ENCODE peak calls at places on chromosomes 7 and 10, in ten cellular contexts. R, D, W, Q, L, I, E, Z, K and P are unnamed samples.

GRCh38 chr7:156460861-156461632 is 179.5 kb upstream of the RNF32 start:
- DNase-seq in R (no peak), D (no peak), W (no peak), Q (no peak), L (no peak), I (peak), E (peak), Z (no peak), K (no peak), P (no peak)

GRCh38 chr10:85429126-85429525 is 937.5 kb downstream of the GRID1 start:
- DNase-seq in R (no peak), D (no peak), W (no peak), Q (no peak), L (no peak), I (no peak), E (no peak), Z (peak), K (no peak), P (no peak)

GRCh38 chr10:127977368-127978009 is 70.6 kb downstream of the PTPRE start:
- DNase-seq in R (no peak), D (peak), W (no peak), Q (peak), L (no peak), I (no peak), E (peak), Z (peak), K (no peak), P (peak)

GRCh38 chr10:46523881-46524470 is 32.5 kb downstream of the GPRIN2 start:
- DNase-seq in R (no peak), D (no peak), W (no peak), Q (peak), L (no peak), I (no peak), E (peak), Z (peak), K (no peak), P (peak)

GRCh38 chr10:188546-188945 is 53.3 kb downstream of the ZMYND11 start:
- DNase-seq in R (no peak), D (no peak), W (no peak), Q (peak), L (no peak), I (no peak), E (no peak), Z (no peak), K (no peak), P (no peak)

GRCh38 chr10:106467506-106467905 is 697.0 kb downstream of the SORCS1 start:
- DNase-seq in R (no peak), D (no peak), W (no peak), Q (peak), L (no peak), I (no peak), E (no peak), Z (peak), K (no peak), P (no peak)

GRCh38 chr10:78438094-78438906 is 404.6 kb downstream of the RPS24 start:
- DNase-seq in R (no peak), D (no peak), W (no peak), Q (no peak), L (no peak), I (no peak), E (no peak), Z (no peak), K (no peak), P (no peak)

GRCh38 chr7:130903358-130903974 is 169.5 kb upstream of the KLF14 start:
- DNase-seq in R (no peak), D (no peak), W (no peak), Q (peak), L (no peak), I (no peak), E (peak), Z (peak), K (no peak), P (no peak)

GRCh38 chr10:86647773-86648705 is 6.3 kb upstream of the OPN4 start:
- DNase-seq in R (no peak), D (no peak), W (no peak), Q (peak), L (no peak), I (no peak), E (no peak), Z (no peak), K (no peak), P (no peak)

GRCh38 chr7:3399858-3400257 is 98.8 kb downstream of the SDK1 start:
- DNase-seq in R (no peak), D (peak), W (no peak), Q (peak), L (no peak), I (no peak), E (peak), Z (peak), K (no peak), P (peak)